ENCODE peak calls at places on chromosomes 1 and 21, in ten cellular contexts. One of them, this sample, is unnamed.
A peak's percentile ranks its signal among the peaks of the same experiment; 100 is the strongest.

GRCh38 chr1:114113801-114114750 is 39.6 kb downstream of the SYT6 start:
- DNase-seq in adrenal gland: peak; percentile 24
- DNase-seq in stimulated activated CD4-positive, alpha-beta T cell treated with anti-CD3 and anti-CD28 coated beads, Interleukin-4, amount 100 ng/mL, for 1 hour: no peak
- DNase-seq in heart left ventricle: peak; percentile 13
- DNase-seq in stimulated activated CD8-positive, alpha-beta memory T cell treated with anti-CD3 and anti-CD28 coated beads, Interleukin-2, amount 100 ng/mL, for 1 hour: no peak
- DNase-seq in H4: peak; percentile 51
- DNase-seq in CD4-positive, alpha-beta T cell: no peak
- DNase-seq in NCI-H146: no peak
- DNase-seq in GM03348: no peak
- DNase-seq in erythroblast: no peak
- DNase-seq in this sample: no peak

GRCh38 chr1:239603530-239603929 is 217.2 kb downstream of the CHRM3 start:
- DNase-seq in adrenal gland: no peak
- DNase-seq in stimulated activated CD4-positive, alpha-beta T cell treated with anti-CD3 and anti-CD28 coated beads, Interleukin-4, amount 100 ng/mL, for 1 hour: no peak
- DNase-seq in heart left ventricle: no peak
- DNase-seq in stimulated activated CD8-positive, alpha-beta memory T cell treated with anti-CD3 and anti-CD28 coated beads, Interleukin-2, amount 100 ng/mL, for 1 hour: no peak
- DNase-seq in H4: no peak
- DNase-seq in CD4-positive, alpha-beta T cell: no peak
- DNase-seq in NCI-H146: no peak
- DNase-seq in GM03348: no peak
- DNase-seq in erythroblast: no peak
- DNase-seq in this sample: no peak

GRCh38 chr1:15454256-15454655 is 2.3 kb upstream of the CELA2A start:
- DNase-seq in adrenal gland: no peak
- DNase-seq in stimulated activated CD4-positive, alpha-beta T cell treated with anti-CD3 and anti-CD28 coated beads, Interleukin-4, amount 100 ng/mL, for 1 hour: no peak
- DNase-seq in heart left ventricle: no peak
- DNase-seq in stimulated activated CD8-positive, alpha-beta memory T cell treated with anti-CD3 and anti-CD28 coated beads, Interleukin-2, amount 100 ng/mL, for 1 hour: no peak
- DNase-seq in H4: peak; percentile 44
- DNase-seq in CD4-positive, alpha-beta T cell: no peak
- DNase-seq in NCI-H146: no peak
- DNase-seq in GM03348: peak; percentile 60
- DNase-seq in erythroblast: no peak
- DNase-seq in this sample: no peak

GRCh38 chr1:42756956-42757891 is 9.6 kb downstream of the P3H1 start:
- DNase-seq in adrenal gland: no peak
- DNase-seq in stimulated activated CD4-positive, alpha-beta T cell treated with anti-CD3 and anti-CD28 coated beads, Interleukin-4, amount 100 ng/mL, for 1 hour: no peak
- DNase-seq in heart left ventricle: no peak
- DNase-seq in stimulated activated CD8-positive, alpha-beta memory T cell treated with anti-CD3 and anti-CD28 coated beads, Interleukin-2, amount 100 ng/mL, for 1 hour: no peak
- DNase-seq in H4: peak; percentile 76
- DNase-seq in CD4-positive, alpha-beta T cell: no peak
- DNase-seq in NCI-H146: peak; percentile 57
- DNase-seq in GM03348: peak; percentile 78
- DNase-seq in erythroblast: peak; percentile 78
- DNase-seq in this sample: no peak

GRCh38 chr21:34881894-34882371 is 167.2 kb downstream of the RUNX1 start:
- DNase-seq in adrenal gland: no peak
- DNase-seq in stimulated activated CD4-positive, alpha-beta T cell treated with anti-CD3 and anti-CD28 coated beads, Interleukin-4, amount 100 ng/mL, for 1 hour: no peak
- DNase-seq in heart left ventricle: no peak
- DNase-seq in stimulated activated CD8-positive, alpha-beta memory T cell treated with anti-CD3 and anti-CD28 coated beads, Interleukin-2, amount 100 ng/mL, for 1 hour: no peak
- DNase-seq in H4: peak; percentile 70
- DNase-seq in CD4-positive, alpha-beta T cell: no peak
- DNase-seq in NCI-H146: no peak
- DNase-seq in GM03348: peak; percentile 41
- DNase-seq in erythroblast: no peak
- DNase-seq in this sample: no peak

GRCh38 chr1:24155011-24155782 is 12.3 kb upstream of the IL22RA1 start:
- DNase-seq in adrenal gland: no peak
- DNase-seq in stimulated activated CD4-positive, alpha-beta T cell treated with anti-CD3 and anti-CD28 coated beads, Interleukin-4, amount 100 ng/mL, for 1 hour: no peak
- DNase-seq in heart left ventricle: no peak
- DNase-seq in stimulated activated CD8-positive, alpha-beta memory T cell treated with anti-CD3 and anti-CD28 coated beads, Interleukin-2, amount 100 ng/mL, for 1 hour: no peak
- DNase-seq in H4: no peak
- DNase-seq in CD4-positive, alpha-beta T cell: no peak
- DNase-seq in NCI-H146: peak; percentile 84
- DNase-seq in GM03348: no peak
- DNase-seq in erythroblast: no peak
- DNase-seq in this sample: no peak

GRCh38 chr1:186188004-186188539 is 187.0 kb downstream of the TPR start:
- DNase-seq in adrenal gland: no peak
- DNase-seq in stimulated activated CD4-positive, alpha-beta T cell treated with anti-CD3 and anti-CD28 coated beads, Interleukin-4, amount 100 ng/mL, for 1 hour: no peak
- DNase-seq in heart left ventricle: no peak
- DNase-seq in stimulated activated CD8-positive, alpha-beta memory T cell treated with anti-CD3 and anti-CD28 coated beads, Interleukin-2, amount 100 ng/mL, for 1 hour: no peak
- DNase-seq in H4: peak; percentile 35
- DNase-seq in CD4-positive, alpha-beta T cell: no peak
- DNase-seq in NCI-H146: no peak
- DNase-seq in GM03348: peak; percentile 65
- DNase-seq in erythroblast: no peak
- DNase-seq in this sample: no peak

GRCh38 chr1:56415720-56416119 is 163.6 kb downstream of the PLPP3 start:
- DNase-seq in adrenal gland: no peak
- DNase-seq in stimulated activated CD4-positive, alpha-beta T cell treated with anti-CD3 and anti-CD28 coated beads, Interleukin-4, amount 100 ng/mL, for 1 hour: no peak
- DNase-seq in heart left ventricle: no peak
- DNase-seq in stimulated activated CD8-positive, alpha-beta memory T cell treated with anti-CD3 and anti-CD28 coated beads, Interleukin-2, amount 100 ng/mL, for 1 hour: no peak
- DNase-seq in H4: no peak
- DNase-seq in CD4-positive, alpha-beta T cell: no peak
- DNase-seq in NCI-H146: no peak
- DNase-seq in GM03348: no peak
- DNase-seq in erythroblast: no peak
- DNase-seq in this sample: no peak

GRCh38 chr1:111733996-111734369 is 5.2 kb downstream of the INKA2 start:
- DNase-seq in adrenal gland: no peak
- DNase-seq in stimulated activated CD4-positive, alpha-beta T cell treated with anti-CD3 and anti-CD28 coated beads, Interleukin-4, amount 100 ng/mL, for 1 hour: no peak
- DNase-seq in heart left ventricle: no peak
- DNase-seq in stimulated activated CD8-positive, alpha-beta memory T cell treated with anti-CD3 and anti-CD28 coated beads, Interleukin-2, amount 100 ng/mL, for 1 hour: no peak
- DNase-seq in H4: no peak
- DNase-seq in CD4-positive, alpha-beta T cell: no peak
- DNase-seq in NCI-H146: no peak
- DNase-seq in GM03348: no peak
- DNase-seq in erythroblast: no peak
- DNase-seq in this sample: no peak

GRCh38 chr1:75174031-75174760 is 40.0 kb downstream of the LHX8 start:
- DNase-seq in adrenal gland: no peak
- DNase-seq in stimulated activated CD4-positive, alpha-beta T cell treated with anti-CD3 and anti-CD28 coated beads, Interleukin-4, amount 100 ng/mL, for 1 hour: no peak
- DNase-seq in heart left ventricle: no peak
- DNase-seq in stimulated activated CD8-positive, alpha-beta memory T cell treated with anti-CD3 and anti-CD28 coated beads, Interleukin-2, amount 100 ng/mL, for 1 hour: no peak
- DNase-seq in H4: no peak
- DNase-seq in CD4-positive, alpha-beta T cell: no peak
- DNase-seq in NCI-H146: no peak
- DNase-seq in GM03348: no peak
- DNase-seq in erythroblast: no peak
- DNase-seq in this sample: no peak

GRCh38 chr1:154502066-154502741 is at the start of the genes SHE and TDRD10:
- DNase-seq in adrenal gland: peak; percentile 42
- DNase-seq in stimulated activated CD4-positive, alpha-beta T cell treated with anti-CD3 and anti-CD28 coated beads, Interleukin-4, amount 100 ng/mL, for 1 hour: peak; percentile 15
- DNase-seq in heart left ventricle: peak; percentile 67
- DNase-seq in stimulated activated CD8-positive, alpha-beta memory T cell treated with anti-CD3 and anti-CD28 coated beads, Interleukin-2, amount 100 ng/mL, for 1 hour: no peak
- DNase-seq in H4: no peak
- DNase-seq in CD4-positive, alpha-beta T cell: no peak
- DNase-seq in NCI-H146: no peak
- DNase-seq in GM03348: peak; percentile 8
- DNase-seq in erythroblast: no peak
- DNase-seq in this sample: no peak

This sample was measured in T-helper 22 cell.